ENCODE peak calls at places on chromosomes 2 and 18, in five cellular contexts. One of them, this sample, is unnamed.
A peak's percentile ranks its signal among the peaks of the same experiment; 100 is the strongest.

GRCh38 chr2:24231461-24231881 is 56.6 kb downstream of the FAM228A start:
- DNase-seq in AG10803: no peak
- DNase-seq in occipital lobe: peak; percentile 50
- DNase-seq in AG09319: no peak
- DNase-seq in HFF-Myc: no peak
- DNase-seq in this sample: no peak

GRCh38 chr18:48308027-48308635 is 101.1 kb downstream of the ZBTB7C start:
- DNase-seq in HFF-Myc: no peak
- DNase-seq in AG10803: no peak
- DNase-seq in occipital lobe: no peak
- DNase-seq in AG09319: no peak
- DNase-seq in this sample: no peak

GRCh38 chr2:96949701-96950350 is 36.6 kb downstream of the FAM178B start:
- DNase-seq in AG10803: no peak
- DNase-seq in occipital lobe: peak; percentile 39
- DNase-seq in AG09319: no peak
- DNase-seq in HFF-Myc: no peak
- DNase-seq in this sample: no peak

GRCh38 chr2:190477563-190478454 is 56.7 kb downstream of the NEMP2 start:
- DNase-seq in AG10803: peak; percentile 31
- DNase-seq in AG09319: no peak
- DNase-seq in occipital lobe: peak; percentile 24
- DNase-seq in HFF-Myc: no peak
- DNase-seq in this sample: no peak

GRCh38 chr2:44759823-44760222 is 181.7 kb upstream of the SIX3 start:
- DNase-seq in HFF-Myc: no peak
- DNase-seq in AG10803: no peak
- DNase-seq in occipital lobe: no peak
- DNase-seq in AG09319: no peak
- DNase-seq in this sample: no peak

GRCh38 chr2:25877431-25878360 is 591 bp downstream of the ASXL2 start:
- DNase-seq in AG10803: peak; percentile 42
- DNase-seq in occipital lobe: peak; percentile 62
- DNase-seq in AG09319: no peak
- DNase-seq in HFF-Myc: peak; percentile 16
- DNase-seq in this sample: no peak

GRCh38 chr2:198441246-198441645 is 636.9 kb downstream of the PLCL1 start:
- DNase-seq in occipital lobe: no peak
- DNase-seq in HFF-Myc: no peak
- DNase-seq in AG09319: no peak
- DNase-seq in AG10803: peak; percentile 39
- DNase-seq in this sample: no peak

GRCh38 chr2:9842487-9843228 is 616 bp upstream of the TAF1B start:
- DNase-seq in HFF-Myc: no peak
- DNase-seq in occipital lobe: no peak
- DNase-seq in AG09319: no peak
- DNase-seq in AG10803: no peak
- DNase-seq in this sample: no peak

GRCh38 chr2:238449241-238449640 is 22.5 kb downstream of the ASB1 start:
- DNase-seq in AG10803: no peak
- DNase-seq in occipital lobe: no peak
- DNase-seq in HFF-Myc: no peak
- DNase-seq in AG09319: no peak
- DNase-seq in this sample: no peak